ENCODE peak calls at places on chromosomes 2 and 18, in six cellular contexts. One of them, this sample, is unnamed.

GRCh38 chr2:217976301-217976700 is 26.5 kb downstream of the TNS1 start:
- DNase-seq in GM12878: no peak
- DNase-seq in K562: no peak
- DNase-seq in H1: no peak
- DNase-seq in GM12892: no peak
- DNase-seq in HepG2: no peak
- DNase-seq in this sample: no peak

GRCh38 chr2:99811544-99811943 is 321.7 kb upstream of the REV1 start:
- DNase-seq in GM12878: no peak
- DNase-seq in K562: no peak
- DNase-seq in H1: no peak
- DNase-seq in GM12892: no peak
- DNase-seq in HepG2: no peak
- DNase-seq in this sample: no peak

GRCh38 chr2:195575879-195576391 is 81.1 kb upstream of the SLC39A10 start:
- DNase-seq in GM12878: no peak
- DNase-seq in K562: no peak
- DNase-seq in H1: no peak
- DNase-seq in GM12892: no peak
- DNase-seq in HepG2: peak
- DNase-seq in this sample: no peak

GRCh38 chr2:10575566-10576300 is 114.0 kb downstream of the NOL10 start:
- DNase-seq in GM12878: no peak
- DNase-seq in K562: no peak
- DNase-seq in H1: no peak
- DNase-seq in GM12892: no peak
- DNase-seq in HepG2: no peak
- DNase-seq in this sample: no peak

GRCh38 chr2:9152975-9153402 is 53.6 kb upstream of the ASAP2 start:
- DNase-seq in GM12878: no peak
- DNase-seq in K562: no peak
- DNase-seq in H1: no peak
- DNase-seq in GM12892: no peak
- DNase-seq in HepG2: no peak
- DNase-seq in this sample: no peak

GRCh38 chr18:65659312-65659711 is 91.5 kb upstream of the CDH7 start:
- DNase-seq in GM12878: no peak
- DNase-seq in K562: no peak
- DNase-seq in H1: no peak
- DNase-seq in GM12892: no peak
- DNase-seq in HepG2: no peak
- DNase-seq in this sample: no peak

GRCh38 chr18:68549257-68549871 is 165.5 kb downstream of the TMX3 start:
- DNase-seq in GM12878: no peak
- DNase-seq in K562: no peak
- DNase-seq in H1: no peak
- DNase-seq in GM12892: no peak
- DNase-seq in HepG2: no peak
- DNase-seq in this sample: no peak

GRCh38 chr18:63292844-63293683 is 26.5 kb downstream of the BCL2 start:
- DNase-seq in GM12878: no peak
- DNase-seq in K562: no peak
- DNase-seq in H1: no peak
- DNase-seq in GM12892: peak
- DNase-seq in HepG2: no peak
- DNase-seq in this sample: no peak

GRCh38 chr18:76262956-76263955 is 231.8 kb downstream of the ZNF516 start:
- DNase-seq in GM12878: no peak
- DNase-seq in K562: no peak
- DNase-seq in H1: no peak
- DNase-seq in GM12892: no peak
- DNase-seq in HepG2: no peak
- DNase-seq in this sample: no peak

GRCh38 chr2:124804014-124804940 is 779.2 kb downstream of the CNTNAP5 start:
- DNase-seq in GM12878: peak
- DNase-seq in K562: peak
- DNase-seq in H1: no peak
- DNase-seq in GM12892: no peak
- DNase-seq in HepG2: peak
- DNase-seq in this sample: peak

GRCh38 chr18:46793565-46793964 is 36.7 kb upstream of the ST8SIA5 start:
- DNase-seq in GM12878: no peak
- DNase-seq in K562: peak
- DNase-seq in H1: no peak
- DNase-seq in GM12892: no peak
- DNase-seq in HepG2: no peak
- DNase-seq in this sample: no peak
- TF ChIP-seq TAF1 in GM12878: no peak
- TF ChIP-seq TAF1 in K562: no peak
- TF ChIP-seq TAF1 in H1: no peak
- TF ChIP-seq TAF1 in GM12892: no peak
- TF ChIP-seq TAF1 in HepG2: no peak
- TF ChIP-seq TAF1 in this sample: no peak

GRCh38 chr2:229921101-229921891 is 513 bp downstream of the TRIP12 start:
- DNase-seq in GM12878: no peak
- DNase-seq in K562: peak
- DNase-seq in H1: no peak
- DNase-seq in GM12892: peak
- DNase-seq in HepG2: peak
- DNase-seq in this sample: peak
- TF ChIP-seq POLR2A in GM12878: peak
- TF ChIP-seq POLR2A in K562: peak
- TF ChIP-seq POLR2A in H1: no peak
- TF ChIP-seq POLR2A in GM12892: peak
- TF ChIP-seq POLR2A in HepG2: peak
- TF ChIP-seq POLR2A in this sample: peak

DNA sequence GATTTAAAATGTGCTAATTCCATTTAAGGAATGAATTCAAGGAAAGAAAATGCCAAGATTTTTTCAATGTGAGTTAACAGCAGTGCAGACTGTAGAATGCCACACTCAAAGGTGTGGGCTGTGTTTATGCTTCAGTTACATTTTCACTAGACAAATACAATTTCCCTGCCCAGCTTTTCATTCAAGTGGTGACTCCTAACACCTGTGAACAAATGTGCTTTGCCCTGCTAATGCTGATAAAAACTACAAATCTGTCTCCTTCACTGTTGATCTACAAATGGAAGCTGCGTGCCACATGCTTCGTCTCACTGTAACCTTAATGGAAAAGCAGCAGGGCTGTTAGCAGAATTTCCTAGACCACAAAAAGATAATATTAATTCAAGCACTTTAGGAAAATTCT is 19.8 kb upstream of the TCF4 start:
- DNase-seq in GM12878: no peak
- DNase-seq in K562: no peak
- DNase-seq in H1: no peak
- DNase-seq in GM12892: no peak
- DNase-seq in HepG2: no peak
- DNase-seq in this sample: no peak
- TF ChIP-seq TAF1 in GM12878: no peak
- TF ChIP-seq TAF1 in K562: no peak
- TF ChIP-seq TAF1 in H1: no peak
- TF ChIP-seq TAF1 in GM12892: no peak
- TF ChIP-seq TAF1 in HepG2: no peak
- TF ChIP-seq TAF1 in this sample: no peak

GRCh38 chr2:64523667-64524603 is at the start of gene AFTPH:
- DNase-seq in GM12878: peak
- DNase-seq in K562: peak
- DNase-seq in H1: peak
- DNase-seq in GM12892: peak
- DNase-seq in HepG2: peak
- DNase-seq in this sample: peak
- TF ChIP-seq POLR2A in GM12878: peak
- TF ChIP-seq POLR2A in K562: peak
- TF ChIP-seq POLR2A in H1: peak
- TF ChIP-seq POLR2A in GM12892: peak
- TF ChIP-seq POLR2A in HepG2: peak
- TF ChIP-seq POLR2A in this sample: peak

DNA sequence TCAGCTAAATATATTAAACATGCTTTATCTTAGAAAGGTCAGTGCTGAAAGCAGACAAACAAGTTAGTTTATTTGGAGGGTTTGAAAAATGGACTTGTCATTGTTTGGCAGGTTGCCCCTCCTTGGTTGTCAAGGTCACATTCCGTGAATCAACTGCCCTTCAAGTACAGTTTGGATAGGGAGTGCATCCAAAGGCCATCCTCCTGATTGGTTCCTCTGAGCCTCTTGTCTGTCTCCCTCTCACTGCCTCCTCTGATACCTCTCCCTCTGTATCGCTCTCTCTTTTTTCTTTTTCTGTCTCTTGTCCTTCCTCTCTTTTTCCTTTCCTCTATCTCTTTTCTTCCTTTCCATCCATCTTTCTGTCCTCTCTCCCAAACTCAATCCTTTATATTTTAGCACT is 5.4 kb downstream of the ITGAV start:
- DNase-seq in GM12878: no peak
- DNase-seq in K562: peak
- DNase-seq in H1: no peak
- DNase-seq in GM12892: no peak
- DNase-seq in HepG2: peak
- DNase-seq in this sample: no peak
- TF ChIP-seq TAF1 in GM12878: no peak
- TF ChIP-seq TAF1 in K562: no peak
- TF ChIP-seq TAF1 in H1: no peak
- TF ChIP-seq TAF1 in GM12892: no peak
- TF ChIP-seq TAF1 in HepG2: no peak
- TF ChIP-seq TAF1 in this sample: no peak

GRCh38 chr2:43136862-43137261 is 89.5 kb downstream of the ZFP36L2 start:
- DNase-seq in GM12878: no peak
- DNase-seq in K562: no peak
- DNase-seq in H1: no peak
- DNase-seq in GM12892: no peak
- DNase-seq in HepG2: no peak
- DNase-seq in this sample: no peak
- TF ChIP-seq POLR2A in GM12878: peak
- TF ChIP-seq POLR2A in K562: no peak
- TF ChIP-seq POLR2A in H1: no peak
- TF ChIP-seq POLR2A in GM12892: no peak
- TF ChIP-seq POLR2A in HepG2: no peak
- TF ChIP-seq POLR2A in this sample: no peak

GRCh38 chr2:204898928-204899640 is 353.8 kb downstream of the PARD3B start:
- DNase-seq in GM12878: no peak
- DNase-seq in K562: no peak
- DNase-seq in H1: no peak
- DNase-seq in GM12892: no peak
- DNase-seq in HepG2: no peak
- DNase-seq in this sample: no peak

GRCh38 chr2:204900487-204900886 is 355.2 kb downstream of the PARD3B start:
- DNase-seq in GM12878: no peak
- DNase-seq in K562: no peak
- DNase-seq in H1: no peak
- DNase-seq in GM12892: no peak
- DNase-seq in HepG2: peak
- DNase-seq in this sample: no peak

GRCh38 chr2:204901591-204901990 is 356.3 kb downstream of the PARD3B start:
- DNase-seq in GM12878: no peak
- DNase-seq in K562: no peak
- DNase-seq in H1: no peak
- DNase-seq in GM12892: no peak
- DNase-seq in HepG2: no peak
- DNase-seq in this sample: no peak

GRCh38 chr2:204899983-204900382 is 354.7 kb downstream of the PARD3B start:
- DNase-seq in GM12878: no peak
- DNase-seq in K562: no peak
- DNase-seq in H1: no peak
- DNase-seq in GM12892: no peak
- DNase-seq in HepG2: no peak
- DNase-seq in this sample: no peak

DNA sequence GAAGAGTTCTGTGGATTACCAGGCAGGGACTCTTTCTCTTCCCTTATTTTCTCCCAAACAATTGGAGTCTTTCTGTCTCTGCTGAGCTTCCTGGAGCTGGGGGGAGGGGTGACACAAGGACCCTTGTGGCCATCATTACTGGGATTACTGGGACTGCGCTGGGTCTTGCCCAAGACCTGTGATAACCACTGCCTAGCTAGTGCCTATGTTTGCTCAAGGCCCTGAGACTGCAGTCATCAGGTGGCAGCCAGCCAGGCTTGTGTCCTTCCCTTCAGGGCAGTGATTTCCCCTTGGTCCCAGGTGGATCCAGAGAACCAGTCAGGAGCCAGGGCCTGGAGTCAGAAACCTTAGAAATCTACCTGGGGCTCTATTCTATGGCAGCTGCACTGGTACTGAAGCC is 355.6 kb downstream of the PARD3B start:
- DNase-seq in GM12878: no peak
- DNase-seq in K562: no peak
- DNase-seq in H1: no peak
- DNase-seq in GM12892: no peak
- DNase-seq in HepG2: peak
- DNase-seq in this sample: no peak
- TF ChIP-seq TAF1 in GM12878: no peak
- TF ChIP-seq TAF1 in K562: no peak
- TF ChIP-seq TAF1 in H1: no peak
- TF ChIP-seq TAF1 in GM12892: no peak
- TF ChIP-seq TAF1 in HepG2: no peak
- TF ChIP-seq TAF1 in this sample: no peak

GRCh38 chr2:230790981-230791380 is 73.8 kb upstream of the ITM2C start:
- DNase-seq in GM12878: no peak
- DNase-seq in K562: no peak
- DNase-seq in H1: no peak
- DNase-seq in GM12892: no peak
- DNase-seq in HepG2: no peak
- DNase-seq in this sample: no peak

GRCh38 chr2:230795856-230796255 is 68.9 kb upstream of the ITM2C start:
- DNase-seq in GM12878: no peak
- DNase-seq in K562: no peak
- DNase-seq in H1: no peak
- DNase-seq in GM12892: no peak
- DNase-seq in HepG2: no peak
- DNase-seq in this sample: no peak

GRCh38 chr2:230796280-230796862 is 68.4 kb upstream of the ITM2C start:
- DNase-seq in GM12878: no peak
- DNase-seq in K562: no peak
- DNase-seq in H1: no peak
- DNase-seq in GM12892: no peak
- DNase-seq in HepG2: no peak
- DNase-seq in this sample: no peak

GRCh38 chr2:230794472-230794871 is 70.3 kb upstream of the ITM2C start:
- DNase-seq in GM12878: no peak
- DNase-seq in K562: no peak
- DNase-seq in H1: no peak
- DNase-seq in GM12892: no peak
- DNase-seq in HepG2: no peak
- DNase-seq in this sample: no peak

GRCh38 chr2:230793573-230794359 is 71.0 kb upstream of the ITM2C start:
- DNase-seq in GM12878: no peak
- DNase-seq in K562: no peak
- DNase-seq in H1: no peak
- DNase-seq in GM12892: no peak
- DNase-seq in HepG2: no peak
- DNase-seq in this sample: no peak
- TF ChIP-seq POLR2A in GM12878: peak
- TF ChIP-seq POLR2A in K562: no peak
- TF ChIP-seq POLR2A in H1: no peak
- TF ChIP-seq POLR2A in GM12892: no peak
- TF ChIP-seq POLR2A in HepG2: no peak
- TF ChIP-seq POLR2A in this sample: no peak

DNA sequence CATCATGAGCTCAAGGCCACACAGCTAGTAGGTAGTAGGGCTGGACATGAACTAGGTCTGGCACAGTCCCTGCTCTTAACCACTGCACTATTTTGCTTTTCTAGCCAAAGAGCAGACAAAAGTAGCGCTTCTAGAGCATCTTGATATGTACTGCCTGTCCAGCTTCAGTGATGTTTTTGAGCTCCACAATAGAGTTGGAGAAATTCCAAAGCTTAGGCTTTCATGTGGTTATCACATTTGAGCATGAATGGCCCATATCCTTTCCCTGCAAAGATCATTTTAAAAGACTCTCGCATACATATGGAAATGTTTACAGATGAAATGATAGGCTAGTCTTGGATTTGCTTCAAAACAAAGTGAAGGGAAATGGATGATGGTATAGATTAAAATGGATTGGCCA is 128.7 kb downstream of the MAP3K20 start:
- DNase-seq in GM12878: no peak
- DNase-seq in K562: no peak
- DNase-seq in H1: no peak
- DNase-seq in GM12892: no peak
- DNase-seq in HepG2: no peak
- DNase-seq in this sample: no peak
- TF ChIP-seq TAF1 in GM12878: no peak
- TF ChIP-seq TAF1 in K562: no peak
- TF ChIP-seq TAF1 in H1: no peak
- TF ChIP-seq TAF1 in GM12892: no peak
- TF ChIP-seq TAF1 in HepG2: no peak
- TF ChIP-seq TAF1 in this sample: no peak

This sample was measured in GM12891.